ENCODE peak calls at places on chromosomes 13 and 19, in ten cellular contexts. One of them, this sample, is unnamed.

GRCh38 chr13:65926750-65927171 is 1303.4 kb downstream of the PCDH9 start:
- DNase-seq in cardiac fibroblast: peak; percentile 39
- DNase-seq in heart left ventricle: peak; percentile 41
- DNase-seq in nephron progenitor cell: peak; percentile 21
- DNase-seq in dorsolateral prefrontal cortex: no peak
- DNase-seq in fibroblast of lung: no peak
- DNase-seq in stomach: peak; percentile 60
- DNase-seq in bronchial epithelial cell: no peak
- DNase-seq in Peyer's patch: no peak
- DNase-seq in endodermal cell: peak; percentile 87
- DNase-seq in this sample: no peak

GRCh38 chr13:48163066-48163465 is 68.2 kb upstream of the MED4 start:
- DNase-seq in fibroblast of lung: no peak
- DNase-seq in cardiac fibroblast: peak; percentile 66
- DNase-seq in bronchial epithelial cell: no peak
- DNase-seq in heart left ventricle: no peak
- DNase-seq in dorsolateral prefrontal cortex: no peak
- DNase-seq in stomach: no peak
- DNase-seq in nephron progenitor cell: no peak
- DNase-seq in Peyer's patch: no peak
- DNase-seq in endodermal cell: no peak
- DNase-seq in this sample: no peak

GRCh38 chr13:52085416-52085815 is 43.5 kb downstream of the NEK5 start:
- DNase-seq in bronchial epithelial cell: peak; percentile 68
- DNase-seq in fibroblast of lung: peak; percentile 59
- DNase-seq in dorsolateral prefrontal cortex: no peak
- DNase-seq in stomach: no peak
- DNase-seq in Peyer's patch: no peak
- DNase-seq in nephron progenitor cell: no peak
- DNase-seq in endodermal cell: no peak
- DNase-seq in heart left ventricle: no peak
- DNase-seq in cardiac fibroblast: peak; percentile 51
- DNase-seq in this sample: no peak

GRCh38 chr13:26819067-26819466 is 58.5 kb upstream of the GPR12 start:
- DNase-seq in cardiac fibroblast: no peak
- DNase-seq in bronchial epithelial cell: no peak
- DNase-seq in heart left ventricle: no peak
- DNase-seq in endodermal cell: no peak
- DNase-seq in nephron progenitor cell: no peak
- DNase-seq in stomach: no peak
- DNase-seq in dorsolateral prefrontal cortex: peak; percentile 67
- DNase-seq in fibroblast of lung: no peak
- DNase-seq in Peyer's patch: no peak
- DNase-seq in this sample: no peak

GRCh38 chr19:52898101-52898500 is 666 bp upstream of the ZNF320 start:
- DNase-seq in Peyer's patch: no peak
- DNase-seq in nephron progenitor cell: no peak
- DNase-seq in dorsolateral prefrontal cortex: no peak
- DNase-seq in bronchial epithelial cell: no peak
- DNase-seq in heart left ventricle: peak; percentile 31
- DNase-seq in endodermal cell: peak; percentile 78
- DNase-seq in fibroblast of lung: no peak
- DNase-seq in cardiac fibroblast: no peak
- DNase-seq in stomach: no peak
- DNase-seq in this sample: no peak

GRCh38 chr13:109652536-109652935 is 133.8 kb downstream of the IRS2 start:
- DNase-seq in bronchial epithelial cell: peak; percentile 85
- DNase-seq in Peyer's patch: no peak
- DNase-seq in nephron progenitor cell: no peak
- DNase-seq in heart left ventricle: no peak
- DNase-seq in fibroblast of lung: no peak
- DNase-seq in cardiac fibroblast: peak; percentile 70
- DNase-seq in dorsolateral prefrontal cortex: no peak
- DNase-seq in stomach: no peak
- DNase-seq in endodermal cell: no peak
- DNase-seq in this sample: no peak

GRCh38 chr13:28097503-28097902 is 2.9 kb downstream of the FLT3 start:
- DNase-seq in endodermal cell: no peak
- DNase-seq in stomach: no peak
- DNase-seq in fibroblast of lung: no peak
- DNase-seq in heart left ventricle: no peak
- DNase-seq in bronchial epithelial cell: no peak
- DNase-seq in dorsolateral prefrontal cortex: no peak
- DNase-seq in nephron progenitor cell: no peak
- DNase-seq in cardiac fibroblast: no peak
- DNase-seq in Peyer's patch: no peak
- DNase-seq in this sample: no peak

GRCh38 chr19:40177286-40178070 is 13.7 kb upstream of the MAP3K10 start:
- DNase-seq in fibroblast of lung: no peak
- DNase-seq in stomach: no peak
- DNase-seq in heart left ventricle: no peak
- DNase-seq in Peyer's patch: no peak
- DNase-seq in dorsolateral prefrontal cortex: no peak
- DNase-seq in cardiac fibroblast: no peak
- DNase-seq in endodermal cell: no peak
- DNase-seq in nephron progenitor cell: no peak
- DNase-seq in bronchial epithelial cell: peak; percentile 62
- DNase-seq in this sample: no peak

GRCh38 chr13:73914119-73914518 is 220.1 kb downstream of the KLF12 start:
- DNase-seq in dorsolateral prefrontal cortex: no peak
- DNase-seq in fibroblast of lung: peak; percentile 38
- DNase-seq in heart left ventricle: peak; percentile 36
- DNase-seq in bronchial epithelial cell: no peak
- DNase-seq in nephron progenitor cell: no peak
- DNase-seq in endodermal cell: no peak
- DNase-seq in stomach: no peak
- DNase-seq in cardiac fibroblast: peak; percentile 49
- DNase-seq in Peyer's patch: no peak
- DNase-seq in this sample: peak; percentile 23

GRCh38 chr19:13756210-13756609 is 8.1 kb upstream of the MRI1 start:
- DNase-seq in stomach: no peak
- DNase-seq in nephron progenitor cell: no peak
- DNase-seq in Peyer's patch: no peak
- DNase-seq in heart left ventricle: no peak
- DNase-seq in cardiac fibroblast: no peak
- DNase-seq in endodermal cell: no peak
- DNase-seq in bronchial epithelial cell: no peak
- DNase-seq in dorsolateral prefrontal cortex: no peak
- DNase-seq in fibroblast of lung: no peak
- DNase-seq in this sample: no peak

GRCh38 chr13:44822291-44822690 is 167.0 kb downstream of the NUFIP1 start:
- DNase-seq in stomach: no peak
- DNase-seq in endodermal cell: no peak
- DNase-seq in fibroblast of lung: no peak
- DNase-seq in dorsolateral prefrontal cortex: no peak
- DNase-seq in cardiac fibroblast: no peak
- DNase-seq in Peyer's patch: no peak
- DNase-seq in nephron progenitor cell: no peak
- DNase-seq in bronchial epithelial cell: no peak
- DNase-seq in heart left ventricle: no peak
- DNase-seq in this sample: no peak

GRCh38 chr13:92355213-92355612 is 871.4 kb upstream of the GPC6 start:
- DNase-seq in dorsolateral prefrontal cortex: no peak
- DNase-seq in heart left ventricle: no peak
- DNase-seq in Peyer's patch: no peak
- DNase-seq in stomach: no peak
- DNase-seq in endodermal cell: peak; percentile 76
- DNase-seq in cardiac fibroblast: peak; percentile 77
- DNase-seq in bronchial epithelial cell: no peak
- DNase-seq in nephron progenitor cell: no peak
- DNase-seq in fibroblast of lung: peak; percentile 46
- DNase-seq in this sample: no peak

GRCh38 chr19:17401628-17402027 is 3.8 kb downstream of the BST2 start:
- DNase-seq in nephron progenitor cell: no peak
- DNase-seq in Peyer's patch: no peak
- DNase-seq in cardiac fibroblast: no peak
- DNase-seq in dorsolateral prefrontal cortex: no peak
- DNase-seq in stomach: no peak
- DNase-seq in heart left ventricle: no peak
- DNase-seq in bronchial epithelial cell: no peak
- DNase-seq in fibroblast of lung: no peak
- DNase-seq in endodermal cell: no peak
- DNase-seq in this sample: no peak
- TF ChIP-seq CTCF in nephron progenitor cell: no peak
- TF ChIP-seq CTCF in Peyer's patch: no peak
- TF ChIP-seq CTCF in cardiac fibroblast: no peak
- TF ChIP-seq CTCF in dorsolateral prefrontal cortex: no peak
- TF ChIP-seq CTCF in stomach: no peak
- TF ChIP-seq CTCF in heart left ventricle: no peak
- TF ChIP-seq CTCF in bronchial epithelial cell: no peak
- TF ChIP-seq CTCF in fibroblast of lung: no peak
- TF ChIP-seq CTCF in endodermal cell: no peak
- TF ChIP-seq CTCF in this sample: no peak

DNA sequence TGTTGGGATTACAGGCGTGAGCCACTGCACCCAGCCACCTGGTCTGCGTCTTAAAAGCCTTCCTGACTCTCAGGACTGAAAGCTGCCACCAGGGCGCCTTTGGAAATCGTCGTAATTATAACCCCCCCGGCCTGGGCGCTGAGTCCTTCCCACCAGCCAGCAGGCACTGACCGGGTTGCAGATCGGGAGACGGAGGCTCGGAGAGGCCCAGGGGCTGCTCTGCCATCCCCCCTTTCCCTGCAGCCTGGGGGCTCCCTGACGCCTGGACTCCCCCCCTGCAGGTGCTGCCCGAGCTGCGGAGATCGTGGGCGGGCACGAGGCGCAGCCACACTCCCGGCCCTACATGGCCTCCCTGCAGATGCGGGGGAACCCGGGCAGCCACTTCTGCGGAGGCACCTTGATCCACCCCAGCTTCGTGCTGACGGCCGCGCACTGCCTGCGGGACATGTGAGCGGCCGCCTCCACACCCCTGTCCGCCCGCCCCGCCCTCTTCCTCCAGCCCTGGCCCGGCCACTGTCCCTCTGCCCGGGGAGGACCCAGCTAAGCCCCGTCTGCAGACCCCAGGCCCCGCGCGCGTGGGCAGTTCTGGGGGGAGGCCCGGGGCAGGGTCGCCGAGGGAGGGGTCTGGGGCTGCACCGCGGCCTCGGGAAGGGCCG is 2.5 kb downstream of the PRTN3 start:
- DNase-seq in endodermal cell: peak; percentile 77
- DNase-seq in nephron progenitor cell: peak; percentile 76
- DNase-seq in bronchial epithelial cell: no peak
- DNase-seq in heart left ventricle: no peak
- DNase-seq in stomach: peak; percentile 58
- DNase-seq in Peyer's patch: peak; percentile 50
- DNase-seq in fibroblast of lung: no peak
- DNase-seq in dorsolateral prefrontal cortex: no peak
- DNase-seq in cardiac fibroblast: no peak
- DNase-seq in this sample: no peak
- TF ChIP-seq CTCF in endodermal cell: peak; percentile 58
- TF ChIP-seq CTCF in nephron progenitor cell: no peak
- TF ChIP-seq CTCF in bronchial epithelial cell: peak; percentile 5
- TF ChIP-seq CTCF in heart left ventricle: no peak
- TF ChIP-seq CTCF in stomach: no peak
- TF ChIP-seq CTCF in Peyer's patch: no peak
- TF ChIP-seq CTCF in fibroblast of lung: no peak
- TF ChIP-seq CTCF in dorsolateral prefrontal cortex: no peak
- TF ChIP-seq CTCF in cardiac fibroblast: peak; percentile 3
- TF ChIP-seq CTCF in this sample: no peak

DNA sequence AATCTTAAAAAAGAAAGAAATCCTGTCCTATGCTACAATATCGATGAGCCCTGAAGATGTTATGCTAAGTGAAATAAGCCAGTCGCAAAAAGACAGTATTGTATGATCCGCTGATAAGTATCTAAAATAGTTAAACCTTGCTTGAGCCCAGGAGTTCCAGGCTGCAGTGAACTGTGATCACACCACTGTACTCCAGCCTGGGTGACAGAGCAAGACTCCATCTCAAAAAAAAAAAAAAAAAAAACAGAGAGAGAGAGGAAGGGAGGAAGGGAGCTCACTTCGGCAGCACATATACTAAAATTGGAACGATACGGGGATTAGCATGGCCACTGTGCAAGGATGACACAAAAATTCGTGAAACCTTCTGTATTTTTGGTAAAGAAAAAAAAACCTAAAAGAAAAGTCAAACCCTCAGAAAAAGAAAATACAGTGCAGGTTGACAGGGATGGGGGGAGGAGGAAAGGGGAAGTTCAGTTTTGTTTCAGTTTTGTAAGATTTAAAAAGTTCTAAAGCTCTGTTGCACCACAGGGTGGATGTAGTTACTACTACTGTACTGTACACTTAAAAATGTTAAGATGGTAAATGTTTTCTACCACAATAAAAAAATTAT is 8.4 kb downstream of the CLASRP start:
- DNase-seq in nephron progenitor cell: no peak
- DNase-seq in stomach: no peak
- DNase-seq in Peyer's patch: no peak
- DNase-seq in bronchial epithelial cell: no peak
- DNase-seq in cardiac fibroblast: no peak
- DNase-seq in dorsolateral prefrontal cortex: no peak
- DNase-seq in endodermal cell: no peak
- DNase-seq in heart left ventricle: no peak
- DNase-seq in fibroblast of lung: no peak
- DNase-seq in this sample: no peak
- TF ChIP-seq CTCF in nephron progenitor cell: no peak
- TF ChIP-seq CTCF in stomach: no peak
- TF ChIP-seq CTCF in Peyer's patch: no peak
- TF ChIP-seq CTCF in bronchial epithelial cell: no peak
- TF ChIP-seq CTCF in cardiac fibroblast: no peak
- TF ChIP-seq CTCF in dorsolateral prefrontal cortex: no peak
- TF ChIP-seq CTCF in endodermal cell: no peak
- TF ChIP-seq CTCF in heart left ventricle: no peak
- TF ChIP-seq CTCF in fibroblast of lung: no peak
- TF ChIP-seq CTCF in this sample: no peak

GRCh38 chr13:83829800-83830199 is 52.5 kb downstream of the SLITRK1 start:
- DNase-seq in cardiac fibroblast: no peak
- DNase-seq in endodermal cell: no peak
- DNase-seq in stomach: no peak
- DNase-seq in heart left ventricle: no peak
- DNase-seq in nephron progenitor cell: no peak
- DNase-seq in bronchial epithelial cell: no peak
- DNase-seq in dorsolateral prefrontal cortex: no peak
- DNase-seq in fibroblast of lung: peak; percentile 1
- DNase-seq in Peyer's patch: no peak
- DNase-seq in this sample: no peak
- TF ChIP-seq CTCF in cardiac fibroblast: no peak
- TF ChIP-seq CTCF in endodermal cell: no peak
- TF ChIP-seq CTCF in stomach: no peak
- TF ChIP-seq CTCF in heart left ventricle: no peak
- TF ChIP-seq CTCF in nephron progenitor cell: no peak
- TF ChIP-seq CTCF in bronchial epithelial cell: no peak
- TF ChIP-seq CTCF in dorsolateral prefrontal cortex: no peak
- TF ChIP-seq CTCF in fibroblast of lung: no peak
- TF ChIP-seq CTCF in Peyer's patch: no peak
- TF ChIP-seq CTCF in this sample: no peak

GRCh38 chr19:5806133-5806489 is 1.2 kb downstream of the NRTN start:
- DNase-seq in endodermal cell: no peak
- DNase-seq in Peyer's patch: peak; percentile 51
- DNase-seq in nephron progenitor cell: no peak
- DNase-seq in heart left ventricle: no peak
- DNase-seq in dorsolateral prefrontal cortex: no peak
- DNase-seq in stomach: no peak
- DNase-seq in fibroblast of lung: no peak
- DNase-seq in bronchial epithelial cell: no peak
- DNase-seq in cardiac fibroblast: no peak
- DNase-seq in this sample: no peak
- TF ChIP-seq CTCF in endodermal cell: no peak
- TF ChIP-seq CTCF in Peyer's patch: no peak
- TF ChIP-seq CTCF in nephron progenitor cell: no peak
- TF ChIP-seq CTCF in heart left ventricle: no peak
- TF ChIP-seq CTCF in dorsolateral prefrontal cortex: no peak
- TF ChIP-seq CTCF in stomach: no peak
- TF ChIP-seq CTCF in fibroblast of lung: no peak
- TF ChIP-seq CTCF in bronchial epithelial cell: no peak
- TF ChIP-seq CTCF in cardiac fibroblast: no peak
- TF ChIP-seq CTCF in this sample: no peak